ENCODE peak calls at places on chromosomes 6 and 20, in ten cellular contexts. One of them, this sample, is unnamed.

GRCh38 chr6:96923871-96924493 is 546 bp upstream of the KLHL32 start:
- DNase-seq in colonic mucosa: no peak
- DNase-seq in PC-9: no peak
- DNase-seq in ovary: no peak
- DNase-seq in CD8-positive, alpha-beta memory T cell: no peak
- DNase-seq in Panc1: no peak
- DNase-seq in suprapubic skin: peak; percentile 81
- DNase-seq in prostate gland: no peak
- DNase-seq in A549: no peak
- DNase-seq in upper lobe of left lung: no peak
- DNase-seq in this sample: no peak

GRCh38 chr20:219290-220115 is 7.6 kb upstream of the DEFB129 start:
- DNase-seq in ovary: no peak
- DNase-seq in prostate gland: no peak
- DNase-seq in colonic mucosa: no peak
- DNase-seq in PC-9: no peak
- DNase-seq in CD8-positive, alpha-beta memory T cell: no peak
- DNase-seq in A549: peak; percentile 49
- DNase-seq in upper lobe of left lung: no peak
- DNase-seq in suprapubic skin: no peak
- DNase-seq in Panc1: peak; percentile 15
- DNase-seq in this sample: no peak

GRCh38 chr6:42418739-42419138 is 33.0 kb downstream of the TRERF1 start:
- DNase-seq in Panc1: no peak
- DNase-seq in prostate gland: no peak
- DNase-seq in suprapubic skin: no peak
- DNase-seq in A549: no peak
- DNase-seq in CD8-positive, alpha-beta memory T cell: no peak
- DNase-seq in PC-9: no peak
- DNase-seq in ovary: no peak
- DNase-seq in colonic mucosa: no peak
- DNase-seq in upper lobe of left lung: no peak
- DNase-seq in this sample: no peak

GRCh38 chr6:20740727-20741126 is 206.5 kb downstream of the CDKAL1 start:
- DNase-seq in PC-9: no peak
- DNase-seq in upper lobe of left lung: no peak
- DNase-seq in suprapubic skin: no peak
- DNase-seq in CD8-positive, alpha-beta memory T cell: no peak
- DNase-seq in Panc1: no peak
- DNase-seq in colonic mucosa: no peak
- DNase-seq in ovary: no peak
- DNase-seq in prostate gland: no peak
- DNase-seq in A549: no peak
- DNase-seq in this sample: no peak

GRCh38 chr6:12030993-12031550 is 19.0 kb downstream of the HIVEP1 start:
- DNase-seq in CD8-positive, alpha-beta memory T cell: no peak
- DNase-seq in PC-9: no peak
- DNase-seq in upper lobe of left lung: no peak
- DNase-seq in A549: no peak
- DNase-seq in prostate gland: no peak
- DNase-seq in colonic mucosa: no peak
- DNase-seq in suprapubic skin: no peak
- DNase-seq in Panc1: no peak
- DNase-seq in ovary: no peak
- DNase-seq in this sample: no peak

GRCh38 chr6:27592481-27593199 is 119.7 kb upstream of the ZNF184 start:
- DNase-seq in suprapubic skin: no peak
- DNase-seq in ovary: no peak
- DNase-seq in colonic mucosa: peak; percentile 43
- DNase-seq in prostate gland: no peak
- DNase-seq in PC-9: peak; percentile 73
- DNase-seq in CD8-positive, alpha-beta memory T cell: peak; percentile 21
- DNase-seq in A549: peak; percentile 79
- DNase-seq in upper lobe of left lung: no peak
- DNase-seq in Panc1: peak; percentile 98
- DNase-seq in this sample: no peak

GRCh38 chr6:154166140-154166539 is 127.1 kb downstream of the OPRM1 start:
- DNase-seq in Panc1: no peak
- DNase-seq in upper lobe of left lung: peak; percentile 50
- DNase-seq in prostate gland: no peak
- DNase-seq in ovary: no peak
- DNase-seq in CD8-positive, alpha-beta memory T cell: no peak
- DNase-seq in PC-9: no peak
- DNase-seq in suprapubic skin: no peak
- DNase-seq in A549: no peak
- DNase-seq in colonic mucosa: no peak
- DNase-seq in this sample: no peak

GRCh38 chr6:99905209-99906106 is 88.6 kb downstream of the MCHR2 start:
- DNase-seq in suprapubic skin: no peak
- DNase-seq in ovary: no peak
- DNase-seq in upper lobe of left lung: peak; percentile 21
- DNase-seq in Panc1: peak; percentile 15
- DNase-seq in colonic mucosa: no peak
- DNase-seq in PC-9: peak; percentile 12
- DNase-seq in A549: peak; percentile 53
- DNase-seq in CD8-positive, alpha-beta memory T cell: peak; percentile 34
- DNase-seq in prostate gland: no peak
- DNase-seq in this sample: no peak

GRCh38 chr6:6614096-6614964 is 25.8 kb downstream of the LY86 start:
- DNase-seq in upper lobe of left lung: no peak
- DNase-seq in suprapubic skin: no peak
- DNase-seq in ovary: peak; percentile 39
- DNase-seq in PC-9: no peak
- DNase-seq in colonic mucosa: no peak
- DNase-seq in A549: no peak
- DNase-seq in CD8-positive, alpha-beta memory T cell: peak; percentile 73
- DNase-seq in prostate gland: no peak
- DNase-seq in Panc1: no peak
- DNase-seq in this sample: no peak

GRCh38 chr20:14415492-14415891 is 78.1 kb upstream of the FLRT3 start:
- DNase-seq in ovary: no peak
- DNase-seq in PC-9: no peak
- DNase-seq in Panc1: no peak
- DNase-seq in A549: no peak
- DNase-seq in CD8-positive, alpha-beta memory T cell: no peak
- DNase-seq in colonic mucosa: no peak
- DNase-seq in prostate gland: no peak
- DNase-seq in suprapubic skin: no peak
- DNase-seq in upper lobe of left lung: no peak
- DNase-seq in this sample: no peak

GRCh38 chr6:137637161-137637560 is 143.0 kb upstream of the OLIG3 start:
- DNase-seq in prostate gland: peak; percentile 32
- DNase-seq in PC-9: peak; percentile 43
- DNase-seq in Panc1: no peak
- DNase-seq in ovary: no peak
- DNase-seq in suprapubic skin: peak; percentile 61
- DNase-seq in colonic mucosa: no peak
- DNase-seq in upper lobe of left lung: peak; percentile 72
- DNase-seq in CD8-positive, alpha-beta memory T cell: no peak
- DNase-seq in A549: peak; percentile 35
- DNase-seq in this sample: no peak

GRCh38 chr20:43751167-43752050 is 24.6 kb upstream of the GTSF1L start:
- DNase-seq in colonic mucosa: no peak
- DNase-seq in upper lobe of left lung: no peak
- DNase-seq in prostate gland: no peak
- DNase-seq in Panc1: no peak
- DNase-seq in suprapubic skin: no peak
- DNase-seq in ovary: no peak
- DNase-seq in CD8-positive, alpha-beta memory T cell: no peak
- DNase-seq in A549: no peak
- DNase-seq in PC-9: peak; percentile 51
- DNase-seq in this sample: no peak
- H3K4me3 ChIP-seq in colonic mucosa: no peak overlapping the region
- H3K4me3 ChIP-seq in upper lobe of left lung: no peak overlapping the region
- H3K4me3 ChIP-seq in prostate gland: no peak overlapping the region
- H3K4me3 ChIP-seq in Panc1: no peak overlapping the region
- H3K4me3 ChIP-seq in suprapubic skin: no peak overlapping the region
- H3K4me3 ChIP-seq in ovary: no peak overlapping the region
- H3K4me3 ChIP-seq in CD8-positive, alpha-beta memory T cell: no peak overlapping the region
- H3K4me3 ChIP-seq in A549: no peak overlapping the region
- H3K4me3 ChIP-seq in PC-9: no peak overlapping the region
- H3K4me3 ChIP-seq in this sample: no peak overlapping the region

DNA sequence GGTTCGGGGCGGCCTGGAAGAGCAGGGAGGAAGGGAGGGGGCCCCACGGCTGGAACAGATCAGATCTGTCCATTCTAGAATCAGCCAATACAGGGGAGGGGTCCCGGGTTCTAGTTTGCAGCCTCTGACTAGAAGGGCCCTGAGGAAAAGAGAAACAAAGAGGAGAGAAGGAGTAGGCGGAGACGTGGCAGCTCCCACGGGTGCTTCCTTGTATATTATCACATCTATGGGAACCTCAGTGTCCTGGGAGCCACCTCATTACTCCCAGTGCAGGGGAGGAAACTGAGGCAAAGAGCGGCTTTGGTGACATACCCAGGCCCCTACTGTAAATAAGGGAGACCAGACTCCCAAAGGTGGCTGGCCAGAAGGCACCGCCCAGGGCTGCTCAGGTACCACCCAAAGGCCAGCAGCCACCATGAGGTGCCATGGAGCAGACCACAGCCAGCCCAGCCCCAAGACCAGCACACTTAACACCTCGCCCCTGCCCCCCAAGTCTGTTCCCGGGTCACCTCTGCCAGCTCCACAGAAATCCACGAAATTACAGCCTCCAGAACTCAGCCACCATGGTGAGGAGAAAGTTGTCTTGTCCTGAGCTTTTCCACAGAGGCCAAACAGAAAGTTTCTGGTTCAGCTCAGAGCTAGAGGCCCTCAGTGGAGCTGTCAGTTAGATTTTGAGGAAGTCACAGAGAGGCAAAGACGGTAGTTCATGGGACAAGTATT is 2.1 kb downstream of the ZC3H12D start:
- DNase-seq in PC-9: no peak
- DNase-seq in Panc1: no peak
- DNase-seq in suprapubic skin: no peak
- DNase-seq in ovary: no peak
- DNase-seq in colonic mucosa: no peak
- DNase-seq in upper lobe of left lung: no peak
- DNase-seq in CD8-positive, alpha-beta memory T cell: peak; percentile 15
- DNase-seq in A549: no peak
- DNase-seq in prostate gland: no peak
- DNase-seq in this sample: peak; percentile 62
- H3K4me1 ChIP-seq in PC-9: peaks cover 9% of the 10 kb centered on the region
- H3K4me1 ChIP-seq in Panc1: no peaks in the 10 kb centered on the region
- H3K4me1 ChIP-seq in suprapubic skin: peaks cover 24% of the 10 kb centered on the region
- H3K4me1 ChIP-seq in ovary: no peaks in the 10 kb centered on the region
- H3K4me1 ChIP-seq in colonic mucosa: peaks cover 7% of the 10 kb centered on the region
- H3K4me1 ChIP-seq in upper lobe of left lung: peaks cover 43% of the 10 kb centered on the region
- H3K4me1 ChIP-seq in CD8-positive, alpha-beta memory T cell: peaks cover 48% of the 10 kb centered on the region
- H3K4me1 ChIP-seq in A549: peaks cover 17% of the 10 kb centered on the region
- H3K4me1 ChIP-seq in prostate gland: no peaks in the 10 kb centered on the region
- H3K4me1 ChIP-seq in this sample: no peaks in the 10 kb centered on the region

DNA sequence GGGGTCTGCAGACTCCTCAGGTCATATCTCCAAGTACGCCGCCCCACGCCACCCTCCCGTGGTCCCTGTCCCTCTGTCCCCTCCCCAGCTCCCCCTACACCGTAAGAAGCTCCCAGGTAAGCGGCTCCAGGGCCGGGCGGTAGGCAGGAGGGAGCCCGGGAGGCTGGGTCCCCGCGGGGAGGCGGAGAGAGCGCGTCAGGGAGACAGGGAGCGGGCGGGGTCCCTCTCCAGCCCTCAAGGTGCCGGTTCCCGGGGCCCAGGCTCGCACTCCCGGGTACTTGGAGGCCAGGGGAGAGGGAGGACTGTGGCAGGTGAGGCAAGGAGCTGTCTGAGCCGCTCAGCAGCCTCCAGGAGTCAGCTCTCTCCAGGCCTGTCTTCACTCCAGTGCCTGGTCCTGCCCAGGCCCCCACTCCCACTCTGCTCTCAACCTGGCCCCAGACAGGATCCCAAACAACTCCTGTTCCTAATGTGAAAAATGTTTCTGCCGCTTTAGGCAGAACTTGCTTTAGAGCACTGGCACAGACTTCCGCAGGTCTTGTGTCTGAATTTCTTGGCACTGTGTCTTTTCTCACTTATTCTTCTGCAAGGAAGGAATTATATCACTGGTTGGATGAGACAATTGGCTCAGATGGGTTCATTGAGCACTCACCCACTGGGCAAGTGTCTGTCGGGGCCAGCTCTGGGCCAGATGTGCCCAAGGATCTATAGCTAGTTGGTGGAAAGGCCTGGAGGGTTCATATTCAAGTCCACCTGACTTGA is 36.6 kb downstream of the HLA-G start:
- DNase-seq in Panc1: no peak
- DNase-seq in upper lobe of left lung: no peak
- DNase-seq in PC-9: no peak
- DNase-seq in A549: no peak
- DNase-seq in prostate gland: no peak
- DNase-seq in suprapubic skin: no peak
- DNase-seq in CD8-positive, alpha-beta memory T cell: no peak
- DNase-seq in ovary: no peak
- DNase-seq in colonic mucosa: no peak
- DNase-seq in this sample: no peak
- H3K4me3 ChIP-seq in Panc1: no peak overlapping the region
- H3K4me3 ChIP-seq in upper lobe of left lung: no peak overlapping the region
- H3K4me3 ChIP-seq in PC-9: no peak overlapping the region
- H3K4me3 ChIP-seq in A549: no peak overlapping the region
- H3K4me3 ChIP-seq in prostate gland: no peak overlapping the region
- H3K4me3 ChIP-seq in suprapubic skin: peak overlapping the region; percentile 9
- H3K4me3 ChIP-seq in CD8-positive, alpha-beta memory T cell: no peak overlapping the region
- H3K4me3 ChIP-seq in ovary: no peak overlapping the region
- H3K4me3 ChIP-seq in colonic mucosa: no peak overlapping the region
- H3K4me3 ChIP-seq in this sample: no peak overlapping the region

GRCh38 chr6:87945966-87946365 is 101.7 kb upstream of the SPACA1 start:
- DNase-seq in A549: no peak
- DNase-seq in PC-9: no peak
- DNase-seq in ovary: no peak
- DNase-seq in prostate gland: peak; percentile 80
- DNase-seq in colonic mucosa: no peak
- DNase-seq in CD8-positive, alpha-beta memory T cell: no peak
- DNase-seq in Panc1: no peak
- DNase-seq in suprapubic skin: no peak
- DNase-seq in upper lobe of left lung: no peak
- DNase-seq in this sample: no peak

GRCh38 chr6:87943191-87943590 is 104.5 kb upstream of the SPACA1 start:
- DNase-seq in A549: no peak
- DNase-seq in PC-9: no peak
- DNase-seq in colonic mucosa: no peak
- DNase-seq in prostate gland: no peak
- DNase-seq in Panc1: no peak
- DNase-seq in suprapubic skin: no peak
- DNase-seq in upper lobe of left lung: no peak
- DNase-seq in ovary: no peak
- DNase-seq in CD8-positive, alpha-beta memory T cell: no peak
- DNase-seq in this sample: no peak

GRCh38 chr6:87944541-87944954 is 103.1 kb upstream of the SPACA1 start:
- DNase-seq in suprapubic skin: no peak
- DNase-seq in CD8-positive, alpha-beta memory T cell: no peak
- DNase-seq in A549: peak; percentile 48
- DNase-seq in upper lobe of left lung: peak; percentile 37
- DNase-seq in colonic mucosa: no peak
- DNase-seq in Panc1: peak; percentile 32
- DNase-seq in PC-9: peak; percentile 55
- DNase-seq in ovary: no peak
- DNase-seq in prostate gland: peak; percentile 90
- DNase-seq in this sample: no peak

GRCh38 chr6:87941556-87942358 is 105.9 kb upstream of the SPACA1 start:
- DNase-seq in suprapubic skin: no peak
- DNase-seq in Panc1: no peak
- DNase-seq in prostate gland: no peak
- DNase-seq in A549: no peak
- DNase-seq in ovary: no peak
- DNase-seq in PC-9: no peak
- DNase-seq in CD8-positive, alpha-beta memory T cell: no peak
- DNase-seq in upper lobe of left lung: no peak
- DNase-seq in colonic mucosa: no peak
- DNase-seq in this sample: no peak

GRCh38 chr6:87945181-87945580 is 102.5 kb upstream of the SPACA1 start:
- DNase-seq in Panc1: no peak
- DNase-seq in CD8-positive, alpha-beta memory T cell: no peak
- DNase-seq in ovary: no peak
- DNase-seq in upper lobe of left lung: no peak
- DNase-seq in A549: no peak
- DNase-seq in suprapubic skin: no peak
- DNase-seq in prostate gland: no peak
- DNase-seq in PC-9: no peak
- DNase-seq in colonic mucosa: no peak
- DNase-seq in this sample: no peak
- H3K4me1 ChIP-seq in Panc1: no peaks in the 10 kb centered on the region
- H3K4me1 ChIP-seq in CD8-positive, alpha-beta memory T cell: no peaks in the 10 kb centered on the region
- H3K4me1 ChIP-seq in ovary: no peaks in the 10 kb centered on the region
- H3K4me1 ChIP-seq in upper lobe of left lung: peaks cover 3% of the 10 kb centered on the region
- H3K4me1 ChIP-seq in A549: peaks cover 2% of the 10 kb centered on the region
- H3K4me1 ChIP-seq in suprapubic skin: peaks cover 19% of the 10 kb centered on the region
- H3K4me1 ChIP-seq in prostate gland: no peaks in the 10 kb centered on the region
- H3K4me1 ChIP-seq in PC-9: peaks cover 4% of the 10 kb centered on the region
- H3K4me1 ChIP-seq in colonic mucosa: no peaks in the 10 kb centered on the region
- H3K4me1 ChIP-seq in this sample: no peaks in the 10 kb centered on the region